ENCODE peak calls at places on chromosomes 3 and 15, in eight cellular contexts. One of them, this sample, is unnamed.

GRCh38 chr3:54882114-54882833 is 45.6 kb downstream of the LRTM1 start:
- DNase-seq in upper lobe of left lung: no peak
- DNase-seq in tibial nerve: no peak
- DNase-seq in HepG2: no peak
- DNase-seq in stomach: no peak
- DNase-seq in A549: peak; percentile 60
- DNase-seq in sigmoid colon: no peak
- DNase-seq in GM12878: no peak
- DNase-seq in this sample: no peak

GRCh38 chr3:53109822-53110771 is 20.1 kb downstream of the RFT1 start:
- DNase-seq in HepG2: peak; percentile 74
- DNase-seq in upper lobe of left lung: no peak
- DNase-seq in A549: peak; percentile 63
- DNase-seq in GM12878: no peak
- DNase-seq in sigmoid colon: peak; percentile 91
- DNase-seq in stomach: peak; percentile 45
- DNase-seq in tibial nerve: no peak
- DNase-seq in this sample: peak; percentile 74

GRCh38 chr3:62928256-62928655 is 53.0 kb upstream of the CADPS start:
- DNase-seq in sigmoid colon: no peak
- DNase-seq in HepG2: no peak
- DNase-seq in upper lobe of left lung: no peak
- DNase-seq in GM12878: no peak
- DNase-seq in A549: no peak
- DNase-seq in stomach: no peak
- DNase-seq in tibial nerve: no peak
- DNase-seq in this sample: no peak

GRCh38 chr15:26985050-26985449 is 14.1 kb downstream of the GABRG3 start:
- DNase-seq in upper lobe of left lung: no peak
- DNase-seq in tibial nerve: no peak
- DNase-seq in GM12878: no peak
- DNase-seq in A549: no peak
- DNase-seq in stomach: no peak
- DNase-seq in HepG2: no peak
- DNase-seq in sigmoid colon: no peak
- DNase-seq in this sample: no peak

GRCh38 chr3:142467738-142468137 is 19.9 kb upstream of the XRN1 start:
- DNase-seq in A549: no peak
- DNase-seq in tibial nerve: no peak
- DNase-seq in stomach: no peak
- DNase-seq in HepG2: no peak
- DNase-seq in GM12878: no peak
- DNase-seq in sigmoid colon: no peak
- DNase-seq in upper lobe of left lung: no peak
- DNase-seq in this sample: no peak

GRCh38 chr3:143036557-143036956 is 35.2 kb downstream of the U2SURP start:
- DNase-seq in upper lobe of left lung: no peak
- DNase-seq in GM12878: no peak
- DNase-seq in stomach: no peak
- DNase-seq in A549: peak; percentile 10
- DNase-seq in sigmoid colon: no peak
- DNase-seq in HepG2: no peak
- DNase-seq in tibial nerve: no peak
- DNase-seq in this sample: no peak

GRCh38 chr3:179768080-179768479 is 115.2 kb downstream of the USP13 start:
- DNase-seq in GM12878: no peak
- DNase-seq in A549: peak; percentile 22
- DNase-seq in tibial nerve: no peak
- DNase-seq in HepG2: no peak
- DNase-seq in stomach: no peak
- DNase-seq in sigmoid colon: no peak
- DNase-seq in upper lobe of left lung: no peak
- DNase-seq in this sample: no peak

GRCh38 chr15:57820119-57820518 is 113.6 kb downstream of the POLR2M start:
- DNase-seq in A549: no peak
- DNase-seq in HepG2: no peak
- DNase-seq in upper lobe of left lung: no peak
- DNase-seq in GM12878: no peak
- DNase-seq in tibial nerve: no peak
- DNase-seq in stomach: no peak
- DNase-seq in sigmoid colon: no peak
- DNase-seq in this sample: no peak

GRCh38 chr3:48960841-48961413 is 29.1 kb upstream of the P4HTM start:
- DNase-seq in stomach: no peak
- DNase-seq in A549: no peak
- DNase-seq in GM12878: peak; percentile 42
- DNase-seq in HepG2: no peak
- DNase-seq in tibial nerve: no peak
- DNase-seq in sigmoid colon: no peak
- DNase-seq in upper lobe of left lung: no peak
- DNase-seq in this sample: no peak

GRCh38 chr3:160698806-160699205 is 21.8 kb downstream of the ARL14 start:
- DNase-seq in upper lobe of left lung: no peak
- DNase-seq in A549: no peak
- DNase-seq in stomach: no peak
- DNase-seq in GM12878: no peak
- DNase-seq in HepG2: no peak
- DNase-seq in sigmoid colon: no peak
- DNase-seq in tibial nerve: no peak
- DNase-seq in this sample: no peak

GRCh38 chr3:190064112-190064511 is 56.6 kb downstream of the P3H2 start:
- DNase-seq in sigmoid colon: no peak
- DNase-seq in upper lobe of left lung: no peak
- DNase-seq in A549: peak; percentile 83
- DNase-seq in HepG2: no peak
- DNase-seq in tibial nerve: no peak
- DNase-seq in stomach: peak; percentile 25
- DNase-seq in GM12878: no peak
- DNase-seq in this sample: no peak

GRCh38 chr3:41418961-41419691 is 219.8 kb downstream of the CTNNB1 start:
- DNase-seq in GM12878: no peak
- DNase-seq in tibial nerve: no peak
- DNase-seq in stomach: no peak
- DNase-seq in sigmoid colon: no peak
- DNase-seq in A549: peak; percentile 45
- DNase-seq in HepG2: peak; percentile 15
- DNase-seq in upper lobe of left lung: no peak
- DNase-seq in this sample: no peak

GRCh38 chr3:125990253-125990970 is 21.4 kb downstream of the ROPN1B start:
- DNase-seq in upper lobe of left lung: peak; percentile 94
- DNase-seq in stomach: peak; percentile 80
- DNase-seq in sigmoid colon: peak; percentile 97
- DNase-seq in HepG2: peak; percentile 61
- DNase-seq in A549: peak; percentile 91
- DNase-seq in GM12878: peak; percentile 4
- DNase-seq in tibial nerve: peak; percentile 57
- DNase-seq in this sample: peak; percentile 89

GRCh38 chr15:73850228-73850627 is 23.1 kb upstream of the TBC1D21 start:
- DNase-seq in sigmoid colon: no peak
- DNase-seq in A549: no peak
- DNase-seq in stomach: no peak
- DNase-seq in GM12878: no peak
- DNase-seq in upper lobe of left lung: no peak
- DNase-seq in HepG2: no peak
- DNase-seq in tibial nerve: no peak
- DNase-seq in this sample: no peak

GRCh38 chr3:66392512-66392911 is 108.3 kb downstream of the LRIG1 start:
- DNase-seq in sigmoid colon: peak; percentile 43
- DNase-seq in tibial nerve: no peak
- DNase-seq in HepG2: no peak
- DNase-seq in upper lobe of left lung: no peak
- DNase-seq in stomach: no peak
- DNase-seq in GM12878: no peak
- DNase-seq in A549: no peak
- DNase-seq in this sample: no peak

GRCh38 chr15:77347197-77347596 is 72.7 kb downstream of the PEAK1 start:
- DNase-seq in GM12878: no peak
- DNase-seq in sigmoid colon: no peak
- DNase-seq in tibial nerve: no peak
- DNase-seq in upper lobe of left lung: no peak
- DNase-seq in stomach: no peak
- DNase-seq in A549: no peak
- DNase-seq in HepG2: no peak
- DNase-seq in this sample: no peak
- TF ChIP-seq EP300 in GM12878: no peak
- TF ChIP-seq EP300 in sigmoid colon: no peak
- TF ChIP-seq EP300 in tibial nerve: no peak
- TF ChIP-seq EP300 in upper lobe of left lung: no peak
- TF ChIP-seq EP300 in stomach: no peak
- TF ChIP-seq EP300 in A549: no peak
- TF ChIP-seq EP300 in HepG2: no peak
- TF ChIP-seq EP300 in this sample: no peak

DNA sequence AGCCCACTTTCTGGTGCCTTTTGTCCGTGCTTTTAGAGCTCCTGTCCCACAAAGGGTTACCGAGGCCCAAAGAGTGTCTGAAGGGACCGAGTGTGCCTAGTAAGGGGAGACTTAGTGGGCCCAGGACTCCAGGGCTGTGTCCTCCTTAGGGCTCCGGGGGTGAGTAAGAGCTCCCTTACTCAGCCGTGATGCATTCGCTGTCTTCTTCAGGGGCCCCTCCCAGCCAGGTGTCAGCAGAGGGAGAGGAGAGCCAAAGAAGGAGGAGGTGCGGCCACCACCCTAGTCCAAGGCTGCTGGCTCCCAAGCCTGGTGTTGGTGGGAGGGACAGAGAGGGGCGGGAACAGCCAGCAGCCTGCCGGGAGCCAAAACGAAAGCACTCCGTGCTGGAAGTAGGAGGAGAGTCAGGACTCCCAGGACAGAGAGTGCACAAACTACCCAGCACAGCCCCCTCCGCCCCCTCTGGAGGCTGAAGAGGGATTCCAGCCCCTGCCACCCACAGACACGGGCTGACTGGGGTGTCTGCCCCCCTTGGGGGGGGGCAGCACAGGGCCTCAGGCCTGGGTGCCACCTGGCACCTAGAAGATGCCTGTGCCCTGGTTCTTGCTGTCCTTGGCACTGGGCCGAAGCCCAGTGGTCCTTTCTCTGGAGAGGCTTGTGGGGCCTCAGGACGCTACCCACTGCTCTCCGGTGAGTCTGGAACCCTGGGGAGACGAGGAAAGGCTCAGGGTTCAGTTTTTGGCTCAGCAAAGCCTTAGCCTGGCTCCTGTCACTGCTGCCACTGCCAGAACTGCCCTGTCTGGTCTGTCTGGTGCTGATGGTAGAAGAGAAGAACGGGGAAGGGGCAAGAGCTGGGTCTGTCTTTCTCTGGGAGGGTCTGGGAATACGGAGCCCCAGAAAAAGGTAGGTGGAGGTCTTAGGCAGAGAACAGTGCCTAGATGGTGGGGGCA is at the start of gene IL17RC:
- DNase-seq in upper lobe of left lung: peak; percentile 74
- DNase-seq in tibial nerve: peak; percentile 77
- DNase-seq in HepG2: peak; percentile 83
- DNase-seq in A549: peak; percentile 83
- DNase-seq in GM12878: no peak
- DNase-seq in stomach: peak; percentile 88
- DNase-seq in sigmoid colon: peak; percentile 98
- DNase-seq in this sample: peak; percentile 91
- TF ChIP-seq POLR2A in upper lobe of left lung: peak; percentile 45
- TF ChIP-seq POLR2A in tibial nerve: peak; percentile 80
- TF ChIP-seq POLR2A in HepG2: no peak
- TF ChIP-seq POLR2A in A549: no peak
- TF ChIP-seq POLR2A in GM12878: no peak
- TF ChIP-seq POLR2A in stomach: no peak
- TF ChIP-seq POLR2A in sigmoid colon: peak; percentile 73
- TF ChIP-seq POLR2A in this sample: peak; percentile 66

GRCh38 chr3:11616551-11616950 is 27.2 kb downstream of the VGLL4 start:
- DNase-seq in stomach: no peak
- DNase-seq in sigmoid colon: no peak
- DNase-seq in A549: no peak
- DNase-seq in HepG2: no peak
- DNase-seq in tibial nerve: no peak
- DNase-seq in GM12878: no peak
- DNase-seq in upper lobe of left lung: no peak
- DNase-seq in this sample: no peak

GRCh38 chr3:11621077-11621476 is 22.6 kb downstream of the VGLL4 start:
- DNase-seq in HepG2: no peak
- DNase-seq in stomach: no peak
- DNase-seq in GM12878: no peak
- DNase-seq in tibial nerve: no peak
- DNase-seq in sigmoid colon: no peak
- DNase-seq in A549: no peak
- DNase-seq in upper lobe of left lung: no peak
- DNase-seq in this sample: no peak

GRCh38 chr3:11619461-11619860 is 24.3 kb downstream of the VGLL4 start:
- DNase-seq in sigmoid colon: no peak
- DNase-seq in upper lobe of left lung: no peak
- DNase-seq in A549: no peak
- DNase-seq in HepG2: no peak
- DNase-seq in GM12878: no peak
- DNase-seq in tibial nerve: no peak
- DNase-seq in stomach: no peak
- DNase-seq in this sample: no peak

GRCh38 chr3:11619946-11620652 is 23.6 kb downstream of the VGLL4 start:
- DNase-seq in HepG2: no peak
- DNase-seq in upper lobe of left lung: peak; percentile 13
- DNase-seq in GM12878: no peak
- DNase-seq in sigmoid colon: no peak
- DNase-seq in tibial nerve: no peak
- DNase-seq in A549: no peak
- DNase-seq in stomach: no peak
- DNase-seq in this sample: no peak

GRCh38 chr3:11618897-11619296 is 24.8 kb downstream of the VGLL4 start:
- DNase-seq in upper lobe of left lung: no peak
- DNase-seq in stomach: peak; percentile 50
- DNase-seq in sigmoid colon: no peak
- DNase-seq in tibial nerve: no peak
- DNase-seq in HepG2: peak; percentile 98
- DNase-seq in A549: no peak
- DNase-seq in GM12878: no peak
- DNase-seq in this sample: no peak
- TF ChIP-seq CTCF in upper lobe of left lung: no peak
- TF ChIP-seq CTCF in stomach: no peak
- TF ChIP-seq CTCF in sigmoid colon: no peak
- TF ChIP-seq CTCF in tibial nerve: no peak
- TF ChIP-seq CTCF in HepG2: no peak
- TF ChIP-seq CTCF in A549: no peak
- TF ChIP-seq CTCF in GM12878: no peak
- TF ChIP-seq CTCF in this sample: no peak

DNA sequence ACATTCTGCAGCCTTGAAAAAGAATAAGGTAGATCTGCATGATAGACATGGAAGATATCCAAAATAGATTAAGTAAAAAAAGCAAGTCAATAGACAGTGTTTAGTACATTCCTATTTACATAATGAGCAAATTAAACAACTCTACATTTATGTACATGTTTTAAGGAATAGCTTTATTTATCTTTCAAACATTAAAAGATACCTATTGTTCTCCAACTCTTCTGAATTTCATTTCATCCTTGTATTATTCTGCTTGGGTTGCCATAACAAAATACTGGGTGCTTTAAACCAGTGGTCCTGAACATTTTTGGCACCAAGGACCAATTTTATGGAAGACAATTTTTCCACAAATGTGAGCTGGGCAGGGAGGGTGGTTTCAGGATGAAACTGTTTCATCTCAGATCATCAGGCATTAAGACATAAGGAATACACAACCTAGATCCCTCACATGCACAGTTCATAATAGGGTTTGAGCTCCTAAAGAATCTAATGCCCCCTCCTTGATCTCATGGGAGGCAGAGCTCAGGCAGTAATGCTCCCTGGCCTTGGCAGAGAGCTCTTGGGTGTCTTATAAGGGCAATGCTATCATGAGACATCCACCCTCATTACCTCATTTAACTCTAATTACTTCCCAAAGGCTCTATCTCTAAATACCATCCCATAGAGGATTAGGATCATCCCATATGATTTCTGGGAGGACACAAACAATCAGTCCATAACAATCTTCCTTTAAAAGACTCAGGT is 6.8 kb upstream of the KATNBL1 start:
- DNase-seq in upper lobe of left lung: no peak
- DNase-seq in GM12878: no peak
- DNase-seq in tibial nerve: no peak
- DNase-seq in sigmoid colon: no peak
- DNase-seq in HepG2: no peak
- DNase-seq in stomach: no peak
- DNase-seq in A549: no peak
- DNase-seq in this sample: no peak
- TF ChIP-seq EP300 in upper lobe of left lung: no peak
- TF ChIP-seq EP300 in GM12878: no peak
- TF ChIP-seq EP300 in tibial nerve: no peak
- TF ChIP-seq EP300 in sigmoid colon: no peak
- TF ChIP-seq EP300 in HepG2: no peak
- TF ChIP-seq EP300 in stomach: no peak
- TF ChIP-seq EP300 in A549: no peak
- TF ChIP-seq EP300 in this sample: no peak

This sample was measured in ovary.